ENCODE peak calls at places on chromosomes 1 and 21, in six cellular contexts. J is stomach, N is endothelial cell of umbilical vein, T is esophagus muscularis mucosa, Q is GM23338, O is sigmoid colon. X is an unnamed sample.

GRCh38 chr1:85553416-85553815 is 27.1 kb upstream of the CCN1 start:
- DNase-seq in J (no peak), N (no peak), T (no peak), Q (no peak), O (no peak), X (no peak)

GRCh38 chr1:21022279-21023040 is 154.2 kb downstream of the EIF4G3 start:
- DNase-seq in J (peak; percentile 56), N (peak; percentile 99), T (no peak), Q (no peak), O (peak; percentile 84), X (peak; percentile 77)

GRCh38 chr1:69847670-69848069 is 279.9 kb downstream of the LRRC7 start:
- DNase-seq in J (no peak), N (no peak), T (no peak), Q (no peak), O (no peak), X (no peak)

GRCh38 chr1:186178426-186179043 is 196.5 kb downstream of the TPR start:
- DNase-seq in J (no peak), N (no peak), T (no peak), Q (no peak), O (no peak), X (no peak)

GRCh38 chr1:47838562-47839459 is 158.4 kb downstream of the TRABD2B start:
- DNase-seq in J (peak; percentile 32), N (no peak), T (no peak), Q (no peak), O (peak; percentile 50), X (no peak)

GRCh38 chr1:94998748-94999147 is 71.8 kb upstream of the CNN3 start:
- DNase-seq in J (no peak), N (no peak), T (no peak), Q (no peak), O (no peak), X (no peak)

GRCh38 chr1:200183637-200184036 is 156.1 kb downstream of the NR5A2 start:
- DNase-seq in J (no peak), N (no peak), T (no peak), Q (no peak), O (no peak), X (no peak)

GRCh38 chr1:22290157-22290556 is 147.3 kb upstream of the WNT4 start:
- DNase-seq in J (peak; percentile 2), N (no peak), T (no peak), Q (no peak), O (no peak), X (no peak)

GRCh38 chr1:226625326-226625725 is 76.8 kb downstream of the STUM start:
- DNase-seq in J (no peak), N (no peak), T (no peak), Q (no peak), O (peak; percentile 61), X (no peak)

GRCh38 chr1:186374313-186375151 is 521 bp downstream of the TPR start:
- DNase-seq in J (peak; percentile 33), N (peak; percentile 63), T (no peak), Q (peak; percentile 57), O (no peak), X (peak; percentile 41)

GRCh38 chr1:192550922-192551534 is 24.5 kb upstream of the RGS1 start:
- DNase-seq in J (no peak), N (peak; percentile 33), T (no peak), Q (no peak), O (no peak), X (peak; percentile 61)

GRCh38 chr1:36570478-36571060 is 87.9 kb upstream of the CSF3R start:
- DNase-seq in J (no peak), N (no peak), T (no peak), Q (no peak), O (peak; percentile 48), X (no peak)

GRCh38 chr21:32771134-32771523 is 426 bp downstream of the PAXBP1 start:
- DNase-seq in J (peak; percentile 58), N (no peak), T (no peak), Q (peak; percentile 78), O (peak; percentile 84), X (peak; percentile 66)

GRCh38 chr1:109499661-109500536 is 6.0 kb downstream of the CYB561D1 start:
- DNase-seq in J (peak; percentile 66), N (peak; percentile 28), T (no peak), Q (peak; percentile 90), O (no peak), X (peak; percentile 67)

GRCh38 chr1:212669102-212669501 is 30.5 kb downstream of the BATF3 start:
- DNase-seq in J (no peak), N (peak; percentile 49), T (no peak), Q (peak; percentile 80), O (no peak), X (peak; percentile 55)

GRCh38 chr1:176983786-176984185 is 180.7 kb downstream of the ASTN1 start:
- DNase-seq in J (no peak), N (no peak), T (no peak), Q (no peak), O (no peak), X (no peak)

GRCh38 chr1:172609528-172609927 is 49.4 kb upstream of the FASLG start:
- DNase-seq in J (no peak), N (no peak), T (no peak), Q (peak; percentile 38), O (no peak), X (no peak)

GRCh38 chr1:111517464-111518225 is 14.2 kb upstream of the ADORA3 start:
- DNase-seq in J (no peak), N (no peak), T (no peak), Q (no peak), O (no peak), X (no peak)

DNA sequence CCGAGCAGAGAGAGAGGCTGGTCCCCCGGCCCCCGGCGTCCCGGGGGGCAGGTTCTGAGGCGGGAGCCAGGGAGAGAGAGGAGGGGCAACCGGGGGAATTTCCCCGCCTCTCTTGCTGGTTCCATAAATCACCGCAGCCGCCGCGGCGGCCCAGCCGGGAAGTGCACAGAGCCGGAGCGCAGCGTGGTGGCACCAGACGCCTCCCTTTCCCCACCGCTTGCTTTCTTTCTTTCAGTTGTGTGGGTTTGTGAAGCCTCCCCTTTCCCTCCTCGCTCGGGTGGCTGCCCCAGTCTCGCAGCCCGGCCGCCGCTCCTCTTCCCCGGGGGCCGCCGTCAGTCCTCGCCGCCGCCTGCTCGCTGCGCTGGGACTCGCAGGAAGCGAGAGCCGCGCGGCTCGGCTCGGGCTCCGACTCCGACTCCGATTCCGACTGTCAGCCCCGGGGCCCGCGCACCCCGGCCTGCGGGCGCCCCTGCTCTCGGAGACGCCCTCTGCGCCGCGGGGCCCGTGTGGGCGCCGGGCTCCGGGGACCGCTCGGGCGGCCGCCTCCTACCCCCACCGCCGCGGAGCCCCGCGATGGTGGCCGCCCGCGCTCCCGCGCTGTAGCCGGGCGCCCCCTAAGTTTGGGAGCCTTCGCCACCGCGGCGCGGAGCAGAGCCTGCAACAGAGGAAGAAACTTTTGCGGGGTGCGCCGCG is at the start of gene CACHD1:
- DNase-seq in J (peak; percentile 83), N (peak; percentile 88), T (peak; percentile 95), Q (peak; percentile 87), O (peak; percentile 88), X (peak; percentile 38)
- TF ChIP-seq CTCF in J (no peak), N (peak; percentile 51), T (peak; percentile 56), Q (peak; percentile 39), O (no peak), X (no peak)

GRCh38 chr21:44464351-44464750 is 9.0 kb downstream of the LRRC3 start:
- DNase-seq in J (no peak), N (no peak), T (no peak), Q (no peak), O (no peak), X (no peak)
- TF ChIP-seq POLR2AphosphoS5 in J (no peak), N (no peak), T (no peak), Q (no peak), O (no peak), X (no peak)

GRCh38 chr21:25925936-25926335 is 191.2 kb downstream of the GABPA start:
- DNase-seq in J (peak; percentile 43), N (peak; percentile 97), T (no peak), Q (no peak), O (no peak), X (no peak)
- H3K27ac ChIP-seq in J (peak overlapping the region; percentile 61), N (peak overlapping the region; percentile 97), T (peak overlapping the region; percentile 47), Q (no peak overlapping the region), O (peak overlapping the region; percentile 63), X (no peak overlapping the region)

GRCh38 chr1:220918285-220918951 is 39.2 kb downstream of the HLX start:
- DNase-seq in J (no peak), N (no peak), T (no peak), Q (no peak), O (no peak), X (no peak)
- TF ChIP-seq CTCF in J (no peak), N (no peak), T (no peak), Q (no peak), O (no peak), X (no peak)

DNA sequence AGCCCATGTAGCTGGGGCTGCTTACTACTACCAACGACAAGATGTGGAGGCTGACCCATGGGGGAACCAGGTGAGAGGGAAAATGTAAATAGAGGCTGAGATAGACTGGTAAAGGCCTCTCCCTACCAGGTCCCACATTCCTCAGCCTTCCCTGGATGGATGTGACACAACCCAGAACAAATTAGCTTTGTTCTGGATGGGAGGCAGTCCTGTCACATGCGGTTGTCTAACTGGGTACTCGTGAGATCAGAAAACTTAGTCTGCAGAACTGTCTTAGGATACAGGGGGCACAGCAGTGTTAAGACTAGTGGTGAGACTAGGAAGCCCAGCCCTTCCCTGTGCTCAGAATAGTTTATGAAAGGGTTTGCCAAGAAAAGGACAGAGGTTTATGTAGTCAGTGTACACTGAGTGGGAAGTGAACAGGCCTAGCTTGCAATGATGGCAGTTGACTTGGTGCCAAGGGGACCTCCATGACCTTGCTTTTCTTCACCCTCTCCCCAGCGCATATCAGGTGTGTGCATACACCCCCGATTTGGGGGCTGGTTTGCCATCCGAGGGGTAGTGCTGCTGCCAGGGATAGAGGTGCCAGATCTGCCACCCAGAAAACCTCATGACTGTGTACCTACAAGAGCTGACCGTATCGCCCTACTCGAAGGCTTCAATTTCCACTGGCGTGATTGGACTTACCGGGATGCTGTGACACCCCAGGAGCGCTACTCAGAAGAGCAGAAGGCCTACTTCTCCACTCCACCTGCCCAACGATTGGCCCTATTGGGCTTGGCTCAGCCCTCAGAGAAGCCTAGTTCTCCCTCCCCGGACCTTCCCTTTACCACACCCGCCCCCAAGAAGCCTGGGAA is 8.4 kb downstream of the MMACHC start:
- DNase-seq in J (no peak), N (no peak), T (no peak), Q (peak; percentile 43), O (no peak), X (no peak)
- TF ChIP-seq POLR2AphosphoS5 in J (no peak), N (peak; percentile 55), T (no peak), Q (peak; percentile 20), O (no peak), X (peak; percentile 11)

X was measured in HL-60.